ENCODE peak calls at places on chromosomes 12 and 14, in seven cellular contexts. H, D, O, V, U, J and L are unnamed samples.

GRCh38 chr12:55619352-55620138 is 17.1 kb upstream of the OR10P1 start:
- DNase-seq in J (peak), V (peak), U (no peak), H (no peak), O (peak), D (peak), L (no peak)

GRCh38 chr14:103213331-103213730 is 90.1 kb downstream of the TNFAIP2 start:
- DNase-seq in H (no peak), D (no peak), U (no peak), J (no peak), O (no peak), V (no peak), L (no peak)

GRCh38 chr12:131636266-131636665 is 74.6 kb upstream of the SFSWAP start:
- DNase-seq in D (no peak), J (no peak), O (no peak), H (no peak), U (no peak), V (no peak), L (no peak)

GRCh38 chr12:96994900-96995299 is 87.8 kb downstream of the NEDD1 start:
- DNase-seq in O (no peak), H (no peak), V (no peak), J (no peak), U (no peak), D (no peak), L (no peak)

GRCh38 chr12:27104546-27104945 is 22.2 kb upstream of the C12orf71 start:
- DNase-seq in D (no peak), O (no peak), U (no peak), V (no peak), H (no peak), J (no peak), L (no peak)

GRCh38 chr12:115422845-115423545 is 739.0 kb upstream of the TBX3 start:
- DNase-seq in U (no peak), D (no peak), O (no peak), J (no peak), V (no peak), H (no peak), L (no peak)

GRCh38 chr12:31669020-31669419 is 9.5 kb downstream of the ETFBKMT start:
- DNase-seq in V (no peak), J (no peak), U (no peak), O (no peak), D (no peak), H (no peak), L (no peak)

GRCh38 chr12:38390968-38391367 is 74.4 kb downstream of the ALG10B start:
- DNase-seq in H (no peak), J (no peak), V (no peak), U (no peak), D (no peak), O (no peak), L (no peak)

GRCh38 chr12:100752841-100753240 is 41.7 kb upstream of the ANO4 start:
- DNase-seq in U (no peak), J (no peak), V (no peak), D (peak), H (no peak), O (no peak), L (no peak)

GRCh38 chr14:68214431-68214830 is 394.9 kb downstream of the RAD51B start:
- DNase-seq in U (no peak), O (no peak), J (no peak), D (no peak), V (no peak), H (no peak), L (no peak)

GRCh38 chr12:45540661-45541341 is 188.7 kb upstream of the ARID2 start:
- DNase-seq in U (no peak), O (no peak), J (no peak), D (no peak), V (no peak), H (no peak), L (no peak)

GRCh38 chr12:53719649-53720048 is 7.6 kb downstream of the CALCOCO1 start:
- DNase-seq in O (no peak), U (no peak), D (peak), V (no peak), H (no peak), J (no peak), L (no peak)

GRCh38 chr12:123991402-123991951 is 18.5 kb downstream of the ZNF664 start:
- DNase-seq in V (no peak), H (no peak), J (no peak), O (no peak), U (no peak), D (no peak), L (no peak)

GRCh38 chr12:51626115-51626514 is 35.1 kb downstream of the SCN8A start:
- DNase-seq in D (no peak), O (no peak), V (no peak), U (no peak), J (no peak), H (no peak), L (no peak)
- TF ChIP-seq CTCF in D (no peak), O (no peak), V (no peak), U (no peak), J (no peak), H (no peak), L (no peak)

DNA sequence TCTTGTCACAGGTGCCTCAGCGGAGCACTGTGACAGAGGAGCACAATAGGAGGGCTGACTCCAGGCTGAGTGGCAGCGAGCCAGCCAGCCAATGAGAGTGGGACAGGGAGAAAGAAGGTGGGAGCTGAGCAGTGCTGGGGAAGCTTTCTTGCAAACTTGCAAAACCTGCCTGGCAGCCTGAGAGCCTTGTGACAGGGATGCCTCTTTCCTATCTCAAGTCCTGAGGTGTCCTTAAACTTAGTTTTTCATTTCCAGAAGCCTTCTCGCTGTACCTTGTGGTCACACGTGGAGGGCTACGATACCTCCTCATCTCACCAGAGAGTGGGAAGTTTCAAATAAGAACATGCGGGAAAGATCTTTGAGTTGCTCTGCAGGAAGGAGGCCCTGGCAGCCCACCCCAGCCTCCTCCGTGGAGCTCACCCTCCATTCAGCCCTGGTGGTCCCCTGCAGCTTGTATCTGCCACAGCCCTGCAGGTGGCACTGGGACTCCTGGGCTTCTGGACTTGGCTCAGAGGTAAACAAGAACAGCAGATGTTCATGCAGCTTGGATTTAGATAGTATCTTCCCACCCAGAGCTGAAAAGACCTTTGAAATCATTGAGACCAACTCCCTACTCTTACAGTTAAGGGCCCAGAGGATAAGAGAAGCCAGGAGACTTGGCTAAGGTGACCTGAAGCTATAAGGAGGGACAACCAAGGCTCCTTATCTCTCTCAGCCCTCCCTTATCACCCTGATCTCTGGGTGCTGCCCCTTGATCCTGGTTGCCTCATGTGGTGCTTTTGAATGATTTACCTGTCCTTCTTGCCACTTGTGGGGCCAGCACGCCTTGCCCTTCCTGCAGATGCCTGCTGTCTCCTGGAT is 153.5 kb upstream of the MAX start:
- DNase-seq in H (peak), V (no peak), U (no peak), O (peak), D (peak), J (no peak), L (peak)
- TF ChIP-seq CTCF in H (no peak), V (no peak), U (peak), O (no peak), D (no peak), J (no peak), L (no peak)

DNA sequence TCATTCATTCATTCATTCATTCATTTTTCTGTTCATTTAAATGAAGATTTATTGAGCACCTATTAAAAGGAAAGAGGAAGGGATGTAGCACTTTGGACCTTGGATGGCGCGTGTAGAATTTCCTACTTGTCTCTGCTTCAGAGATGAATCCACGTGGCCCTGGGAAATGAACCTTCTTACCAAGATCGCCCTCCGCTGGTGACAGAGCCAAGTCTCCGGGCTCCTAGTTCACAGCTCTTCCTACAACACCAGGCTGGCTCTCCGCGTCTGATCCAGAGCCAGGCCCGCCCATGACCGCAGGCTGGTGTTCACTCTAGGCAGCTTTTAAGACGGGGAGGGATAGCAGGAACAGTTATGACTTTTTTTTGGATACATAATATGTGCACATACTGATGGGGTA is 70.9 kb upstream of the PIWIL1 start:
- DNase-seq in H (no peak), U (no peak), O (no peak), D (no peak), V (no peak), J (no peak), L (no peak)
- TF ChIP-seq CTCF in H (no peak), U (no peak), O (no peak), D (no peak), V (no peak), J (no peak), L (no peak)

DNA sequence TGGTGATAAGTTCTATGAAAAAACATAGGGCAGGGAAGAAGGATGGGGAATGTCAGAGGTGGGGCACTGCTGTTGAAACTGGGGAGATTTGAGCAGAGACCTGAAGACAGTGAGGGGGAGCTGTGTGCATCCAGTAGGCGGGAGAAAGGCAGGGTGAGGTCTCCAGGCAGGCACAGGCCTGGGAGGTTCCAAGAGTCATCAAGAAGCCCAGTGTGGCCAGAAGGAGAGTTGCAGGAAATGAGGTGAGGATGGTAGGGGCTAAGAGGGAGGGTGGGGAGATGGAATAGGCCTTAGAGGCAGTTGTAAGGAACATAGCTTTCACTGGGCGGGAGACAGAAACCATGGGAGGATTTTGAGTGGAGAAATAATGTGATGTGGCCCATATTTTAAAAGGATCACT is 341.8 kb downstream of the GLT1D1 start:
- DNase-seq in V (no peak), U (no peak), J (no peak), D (no peak), H (no peak), O (no peak), L (no peak)
- TF ChIP-seq CTCF in V (no peak), U (no peak), J (no peak), D (no peak), H (no peak), O (no peak), L (no peak)

DNA sequence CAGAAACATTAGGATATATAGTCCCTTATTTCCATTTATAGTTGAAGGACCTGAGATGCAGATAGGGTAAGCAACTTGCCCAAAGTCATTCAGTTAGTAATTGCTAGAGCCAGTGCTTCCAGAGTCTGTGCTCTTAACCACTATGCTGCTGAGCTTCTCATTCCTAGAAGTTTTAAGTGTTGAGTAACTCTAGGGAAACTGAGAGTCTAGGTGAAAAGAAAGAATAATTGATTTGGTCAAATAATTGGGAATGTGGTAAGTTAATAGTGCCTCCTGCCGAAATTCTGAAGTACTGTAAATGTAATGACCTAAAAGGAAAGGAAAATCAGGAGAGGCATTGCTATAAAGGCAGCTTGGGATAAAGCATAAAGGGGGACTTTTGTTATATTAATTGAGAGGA is 14.1 kb downstream of the PYROXD1 start:
- DNase-seq in U (no peak), D (peak), H (no peak), J (no peak), O (no peak), V (peak), L (no peak)
- TF ChIP-seq CTCF in U (no peak), D (peak), H (no peak), J (no peak), O (no peak), V (no peak), L (no peak)

DNA sequence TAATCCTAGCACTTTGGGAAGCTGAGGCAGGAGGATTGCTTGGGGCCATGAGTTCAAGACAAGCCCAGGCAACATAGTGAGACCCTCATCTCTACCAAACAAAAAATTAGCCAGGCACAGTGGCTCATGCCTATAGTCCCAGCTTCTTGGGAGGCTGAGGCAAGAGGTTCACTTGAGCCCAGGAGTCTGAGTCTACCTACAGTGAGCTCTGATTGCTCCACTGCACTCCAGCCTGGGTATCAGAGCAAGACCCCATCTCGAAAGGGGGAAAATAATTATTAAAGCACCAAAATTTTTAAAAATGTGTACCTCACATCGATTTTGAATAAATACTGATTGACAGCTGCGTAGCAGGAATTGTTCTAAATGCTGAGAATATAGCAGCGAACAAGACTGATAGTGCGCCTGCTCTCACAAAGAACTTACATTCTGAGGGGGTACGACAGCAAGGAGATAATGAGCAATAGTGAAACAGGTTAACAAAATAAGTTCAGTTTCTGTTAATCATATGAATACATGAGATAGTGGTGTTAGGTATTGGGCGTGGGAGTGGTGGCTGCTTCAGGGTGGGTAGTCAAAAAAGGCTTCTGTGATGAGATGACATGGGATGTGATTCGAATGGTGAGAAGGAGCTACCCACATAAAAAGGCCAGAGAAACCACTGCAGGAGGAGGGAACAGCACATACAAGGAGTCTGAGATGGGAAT is 19.6 kb downstream of the HCFC2 start:
- DNase-seq in O (no peak), U (no peak), H (no peak), V (no peak), D (no peak), J (no peak), L (no peak)
- TF ChIP-seq CTCF in O (no peak), U (no peak), H (no peak), V (no peak), D (no peak), J (no peak), L (no peak)

DNA sequence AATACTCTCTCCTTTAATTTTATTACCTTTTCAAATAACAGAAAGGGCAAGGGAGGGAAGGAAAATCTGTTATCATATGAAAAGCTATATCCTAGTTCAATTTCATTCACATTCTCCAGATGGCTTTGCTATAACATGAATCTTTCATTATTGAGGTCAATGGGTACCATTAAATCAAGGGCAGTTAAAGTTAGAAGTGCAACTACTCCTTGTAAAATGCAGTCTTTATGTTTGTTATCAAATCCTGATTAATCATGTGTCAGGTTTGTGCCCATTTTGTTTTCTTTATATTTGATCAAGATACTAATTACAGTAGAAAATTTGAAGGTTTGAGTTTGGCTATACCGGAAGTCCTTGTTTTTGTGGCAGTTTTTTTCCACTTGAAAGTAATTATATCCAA is 513.1 kb downstream of the DIO2 start:
- DNase-seq in H (no peak), O (no peak), U (no peak), V (no peak), D (no peak), J (no peak), L (no peak)
- TF ChIP-seq CTCF in H (no peak), O (no peak), U (no peak), V (no peak), D (no peak), J (no peak), L (no peak)